ENCODE peak calls at places on chromosomes 11 and 22, in ten cellular contexts. One of them, this sample, is unnamed.
A peak's percentile ranks its signal among the peaks of the same experiment; 100 is the strongest.

GRCh38 chr11:27718346-27718852 is 18.1 kb upstream of the BDNF start:
- DNase-seq in psoas muscle: no peak
- DNase-seq in AG10803: peak; percentile 99
- DNase-seq in osteocyte: peak; percentile 89
- DNase-seq in Caco-2: peak; percentile 72
- DNase-seq in lower lobe of right lung: no peak
- DNase-seq in PC-3: peak; percentile 79
- DNase-seq in PC-9: peak; percentile 55
- DNase-seq in GM13977: no peak
- DNase-seq in foreskin keratinocyte: no peak
- DNase-seq in this sample: no peak

GRCh38 chr11:8261921-8262551 is 1.6 kb downstream of the LMO1 start:
- DNase-seq in psoas muscle: no peak
- DNase-seq in AG10803: no peak
- DNase-seq in osteocyte: no peak
- DNase-seq in Caco-2: peak; percentile 34
- DNase-seq in lower lobe of right lung: peak; percentile 28
- DNase-seq in PC-3: no peak
- DNase-seq in PC-9: no peak
- DNase-seq in GM13977: no peak
- DNase-seq in foreskin keratinocyte: no peak
- DNase-seq in this sample: peak; percentile 62

GRCh38 chr11:71246559-71246958 is 5.8 kb downstream of the SHANK2 start:
- DNase-seq in psoas muscle: no peak
- DNase-seq in AG10803: no peak
- DNase-seq in osteocyte: no peak
- DNase-seq in Caco-2: peak; percentile 28
- DNase-seq in lower lobe of right lung: no peak
- DNase-seq in PC-3: no peak
- DNase-seq in PC-9: no peak
- DNase-seq in GM13977: no peak
- DNase-seq in foreskin keratinocyte: no peak
- DNase-seq in this sample: no peak

GRCh38 chr11:19577849-19578619 is 134.6 kb upstream of the NAV2 start:
- DNase-seq in psoas muscle: peak; percentile 33
- DNase-seq in AG10803: peak; percentile 74
- DNase-seq in osteocyte: no peak
- DNase-seq in Caco-2: no peak
- DNase-seq in lower lobe of right lung: no peak
- DNase-seq in PC-3: peak; percentile 62
- DNase-seq in PC-9: no peak
- DNase-seq in GM13977: no peak
- DNase-seq in foreskin keratinocyte: no peak
- DNase-seq in this sample: no peak

GRCh38 chr11:14578551-14578956 is 58.4 kb upstream of the PSMA1 start:
- DNase-seq in psoas muscle: no peak
- DNase-seq in AG10803: peak; percentile 15
- DNase-seq in osteocyte: no peak
- DNase-seq in Caco-2: no peak
- DNase-seq in lower lobe of right lung: no peak
- DNase-seq in PC-3: peak; percentile 22
- DNase-seq in PC-9: no peak
- DNase-seq in GM13977: no peak
- DNase-seq in foreskin keratinocyte: peak; percentile 21
- DNase-seq in this sample: no peak

GRCh38 chr11:63508009-63508408 is 2.1 kb downstream of the LGALS12 start:
- DNase-seq in psoas muscle: peak; percentile 37
- DNase-seq in AG10803: no peak
- DNase-seq in osteocyte: no peak
- DNase-seq in Caco-2: peak; percentile 77
- DNase-seq in lower lobe of right lung: no peak
- DNase-seq in PC-3: peak; percentile 51
- DNase-seq in PC-9: peak; percentile 44
- DNase-seq in GM13977: no peak
- DNase-seq in foreskin keratinocyte: no peak
- DNase-seq in this sample: no peak

GRCh38 chr22:46509416-46510089 is 27.9 kb downstream of the CELSR1 start:
- DNase-seq in psoas muscle: no peak
- DNase-seq in AG10803: no peak
- DNase-seq in osteocyte: no peak
- DNase-seq in Caco-2: no peak
- DNase-seq in lower lobe of right lung: no peak
- DNase-seq in PC-3: no peak
- DNase-seq in PC-9: no peak
- DNase-seq in GM13977: no peak
- DNase-seq in foreskin keratinocyte: no peak
- DNase-seq in this sample: no peak

GRCh38 chr11:124172599-124172998 is 10.5 kb upstream of the OR10D3 start:
- DNase-seq in psoas muscle: no peak
- DNase-seq in AG10803: no peak
- DNase-seq in osteocyte: no peak
- DNase-seq in Caco-2: no peak
- DNase-seq in lower lobe of right lung: no peak
- DNase-seq in PC-3: no peak
- DNase-seq in PC-9: no peak
- DNase-seq in GM13977: no peak
- DNase-seq in foreskin keratinocyte: no peak
- DNase-seq in this sample: no peak

GRCh38 chr22:32177221-32177765 is 18.2 kb upstream of the C22orf42 start:
- DNase-seq in psoas muscle: no peak
- DNase-seq in AG10803: no peak
- DNase-seq in osteocyte: peak; percentile 54
- DNase-seq in Caco-2: no peak
- DNase-seq in lower lobe of right lung: no peak
- DNase-seq in PC-3: peak; percentile 1
- DNase-seq in PC-9: no peak
- DNase-seq in GM13977: no peak
- DNase-seq in foreskin keratinocyte: no peak
- DNase-seq in this sample: no peak

GRCh38 chr22:32181043-32181442 is 21.9 kb upstream of the C22orf42 start:
- DNase-seq in psoas muscle: no peak
- DNase-seq in AG10803: no peak
- DNase-seq in osteocyte: no peak
- DNase-seq in Caco-2: no peak
- DNase-seq in lower lobe of right lung: no peak
- DNase-seq in PC-3: no peak
- DNase-seq in PC-9: no peak
- DNase-seq in GM13977: no peak
- DNase-seq in foreskin keratinocyte: no peak
- DNase-seq in this sample: no peak

GRCh38 chr22:32175751-32176644 is 16.9 kb upstream of the C22orf42 start:
- DNase-seq in psoas muscle: no peak
- DNase-seq in AG10803: no peak
- DNase-seq in osteocyte: peak; percentile 84
- DNase-seq in Caco-2: no peak
- DNase-seq in lower lobe of right lung: no peak
- DNase-seq in PC-3: no peak
- DNase-seq in PC-9: no peak
- DNase-seq in GM13977: no peak
- DNase-seq in foreskin keratinocyte: no peak
- DNase-seq in this sample: no peak
- TF ChIP-seq CTCF in psoas muscle: no peak
- TF ChIP-seq CTCF in AG10803: no peak
- TF ChIP-seq CTCF in osteocyte: no peak
- TF ChIP-seq CTCF in Caco-2: no peak
- TF ChIP-seq CTCF in lower lobe of right lung: no peak
- TF ChIP-seq CTCF in PC-3: no peak
- TF ChIP-seq CTCF in PC-9: no peak
- TF ChIP-seq CTCF in GM13977: no peak
- TF ChIP-seq CTCF in foreskin keratinocyte: no peak
- TF ChIP-seq CTCF in this sample: no peak

GRCh38 chr11:103281301-103281700 is 172.1 kb downstream of the DYNC2H1 start:
- DNase-seq in psoas muscle: no peak
- DNase-seq in AG10803: peak; percentile 25
- DNase-seq in osteocyte: no peak
- DNase-seq in Caco-2: no peak
- DNase-seq in lower lobe of right lung: no peak
- DNase-seq in PC-3: peak; percentile 54
- DNase-seq in PC-9: no peak
- DNase-seq in GM13977: no peak
- DNase-seq in foreskin keratinocyte: peak; percentile 26
- DNase-seq in this sample: no peak

GRCh38 chr11:103284260-103284659 is 175.0 kb downstream of the DYNC2H1 start:
- DNase-seq in psoas muscle: no peak
- DNase-seq in AG10803: no peak
- DNase-seq in osteocyte: no peak
- DNase-seq in Caco-2: no peak
- DNase-seq in lower lobe of right lung: no peak
- DNase-seq in PC-3: no peak
- DNase-seq in PC-9: no peak
- DNase-seq in GM13977: no peak
- DNase-seq in foreskin keratinocyte: no peak
- DNase-seq in this sample: no peak

GRCh38 chr11:103274025-103274424 is 164.8 kb downstream of the DYNC2H1 start:
- DNase-seq in psoas muscle: no peak
- DNase-seq in AG10803: no peak
- DNase-seq in osteocyte: no peak
- DNase-seq in Caco-2: no peak
- DNase-seq in lower lobe of right lung: no peak
- DNase-seq in PC-3: peak; percentile 51
- DNase-seq in PC-9: no peak
- DNase-seq in GM13977: no peak
- DNase-seq in foreskin keratinocyte: no peak
- DNase-seq in this sample: no peak

GRCh38 chr11:103279821-103280220 is 170.6 kb downstream of the DYNC2H1 start:
- DNase-seq in psoas muscle: no peak
- DNase-seq in AG10803: no peak
- DNase-seq in osteocyte: no peak
- DNase-seq in Caco-2: no peak
- DNase-seq in lower lobe of right lung: no peak
- DNase-seq in PC-3: peak; percentile 63
- DNase-seq in PC-9: no peak
- DNase-seq in GM13977: no peak
- DNase-seq in foreskin keratinocyte: peak; percentile 36
- DNase-seq in this sample: no peak
- TF ChIP-seq CTCF in psoas muscle: no peak
- TF ChIP-seq CTCF in AG10803: no peak
- TF ChIP-seq CTCF in osteocyte: no peak
- TF ChIP-seq CTCF in Caco-2: no peak
- TF ChIP-seq CTCF in lower lobe of right lung: no peak
- TF ChIP-seq CTCF in PC-3: no peak
- TF ChIP-seq CTCF in PC-9: no peak
- TF ChIP-seq CTCF in GM13977: no peak
- TF ChIP-seq CTCF in foreskin keratinocyte: no peak
- TF ChIP-seq CTCF in this sample: no peak

GRCh38 chr11:65888163-65888814 is at the start of gene FIBP:
- DNase-seq in psoas muscle: peak; percentile 98
- DNase-seq in AG10803: peak; percentile 97
- DNase-seq in osteocyte: peak; percentile 99
- DNase-seq in Caco-2: peak; percentile 98
- DNase-seq in lower lobe of right lung: peak; percentile 98
- DNase-seq in PC-3: peak; percentile 98
- DNase-seq in PC-9: peak; percentile 97
- DNase-seq in GM13977: peak; percentile 97
- DNase-seq in foreskin keratinocyte: peak; percentile 84
- DNase-seq in this sample: peak; percentile 97

GRCh38 chr11:65894034-65894591 is 3.6 kb downstream of the CCDC85B start:
- DNase-seq in psoas muscle: no peak
- DNase-seq in AG10803: no peak
- DNase-seq in osteocyte: no peak
- DNase-seq in Caco-2: no peak
- DNase-seq in lower lobe of right lung: peak; percentile 77
- DNase-seq in PC-3: peak; percentile 37
- DNase-seq in PC-9: no peak
- DNase-seq in GM13977: no peak
- DNase-seq in foreskin keratinocyte: no peak
- DNase-seq in this sample: no peak

GRCh38 chr11:65890324-65891179 is at the start of gene CCDC85B:
- DNase-seq in psoas muscle: peak; percentile 99
- DNase-seq in AG10803: peak; percentile 96
- DNase-seq in osteocyte: peak; percentile 98
- DNase-seq in Caco-2: peak; percentile 96
- DNase-seq in lower lobe of right lung: peak; percentile 99
- DNase-seq in PC-3: peak; percentile 99
- DNase-seq in PC-9: peak; percentile 99
- DNase-seq in GM13977: peak; percentile 98
- DNase-seq in foreskin keratinocyte: peak; percentile 80
- DNase-seq in this sample: peak; percentile 97

GRCh38 chr11:65892661-65893317 is 2.3 kb downstream of the CCDC85B start:
- DNase-seq in psoas muscle: no peak
- DNase-seq in AG10803: no peak
- DNase-seq in osteocyte: no peak
- DNase-seq in Caco-2: no peak
- DNase-seq in lower lobe of right lung: peak; percentile 38
- DNase-seq in PC-3: peak; percentile 47
- DNase-seq in PC-9: no peak
- DNase-seq in GM13977: no peak
- DNase-seq in foreskin keratinocyte: no peak
- DNase-seq in this sample: no peak

DNA sequence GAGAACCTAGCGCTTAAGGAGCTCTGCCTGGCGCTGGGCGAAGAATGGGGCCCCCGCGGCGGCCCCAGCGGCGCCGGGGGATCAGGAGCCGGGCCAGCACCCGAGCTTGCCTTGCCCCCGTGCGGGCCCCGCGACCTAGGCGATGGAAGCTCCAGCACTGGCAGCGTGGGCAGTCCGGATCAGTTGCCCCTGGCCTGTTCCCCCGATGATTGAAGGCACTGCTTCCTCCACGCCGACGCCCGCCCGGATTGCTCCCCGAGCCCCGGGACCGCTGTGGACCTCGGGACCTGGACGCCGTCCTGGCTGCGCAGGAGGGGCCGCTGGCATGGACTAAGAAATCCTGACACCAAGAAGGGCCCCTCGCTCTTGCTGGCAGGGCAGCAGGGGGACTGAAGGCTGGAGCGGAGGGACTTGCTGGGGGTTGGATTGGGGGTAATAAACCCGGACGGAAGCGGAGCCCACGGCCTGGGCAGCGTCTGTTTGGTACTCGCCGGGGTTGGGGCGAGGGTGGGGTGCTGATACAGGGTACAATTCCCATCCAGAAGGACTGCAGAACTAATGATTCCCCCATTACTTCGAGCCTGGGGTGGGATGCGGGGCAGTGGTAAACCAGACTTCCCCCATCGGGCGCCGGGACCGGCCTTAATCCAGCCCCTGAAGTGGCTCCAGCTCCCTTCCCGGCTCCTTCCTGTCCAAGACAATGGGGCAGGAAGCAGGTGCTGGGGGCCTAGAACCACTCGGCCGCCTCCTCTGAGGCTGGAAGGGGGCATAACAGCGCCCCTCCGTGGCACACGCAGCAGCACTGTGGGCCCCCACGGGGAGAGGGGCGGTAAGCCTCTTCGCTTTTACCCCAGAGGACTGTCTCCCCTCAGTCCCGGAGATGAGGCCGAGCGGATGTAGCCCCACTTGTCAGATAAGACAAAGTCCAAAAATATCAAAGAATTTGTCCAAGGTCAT is 985 bp downstream of the CCDC85B start:
- DNase-seq in psoas muscle: no peak
- DNase-seq in AG10803: no peak
- DNase-seq in osteocyte: peak; percentile 87
- DNase-seq in Caco-2: no peak
- DNase-seq in lower lobe of right lung: peak; percentile 62
- DNase-seq in PC-3: peak; percentile 95
- DNase-seq in PC-9: peak; percentile 58
- DNase-seq in GM13977: peak; percentile 58
- DNase-seq in foreskin keratinocyte: no peak
- DNase-seq in this sample: no peak
- TF ChIP-seq CTCF in psoas muscle: peak; percentile 11
- TF ChIP-seq CTCF in AG10803: peak; percentile 31
- TF ChIP-seq CTCF in osteocyte: peak; percentile 35
- TF ChIP-seq CTCF in Caco-2: no peak
- TF ChIP-seq CTCF in lower lobe of right lung: peak; percentile 45
- TF ChIP-seq CTCF in PC-3: peak; percentile 68
- TF ChIP-seq CTCF in PC-9: peak; percentile 35
- TF ChIP-seq CTCF in GM13977: peak; percentile 72
- TF ChIP-seq CTCF in foreskin keratinocyte: no peak
- TF ChIP-seq CTCF in this sample: peak; percentile 9

DNA sequence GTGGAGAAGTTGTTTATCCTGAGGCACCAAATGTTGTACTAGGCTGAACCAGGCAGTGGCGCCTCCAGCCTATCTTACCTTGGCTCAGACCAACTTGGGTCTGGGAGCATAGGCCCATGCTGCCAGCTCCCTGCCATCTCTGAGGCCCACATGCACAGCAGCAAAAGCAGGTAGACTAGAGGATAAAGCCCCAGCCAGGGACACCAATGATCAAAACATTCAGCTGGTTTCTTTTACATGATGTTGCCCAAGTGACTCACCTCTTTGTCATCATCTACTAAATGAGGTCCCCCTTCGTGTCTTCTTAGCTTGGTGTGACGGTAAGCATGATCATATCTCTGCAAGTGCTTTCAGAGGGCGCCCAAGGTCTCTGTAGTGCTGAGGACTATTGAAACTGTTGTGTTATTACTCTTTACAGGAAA is 112.1 kb upstream of the DRD2 start:
- DNase-seq in psoas muscle: no peak
- DNase-seq in AG10803: peak; percentile 16
- DNase-seq in osteocyte: no peak
- DNase-seq in Caco-2: no peak
- DNase-seq in lower lobe of right lung: no peak
- DNase-seq in PC-3: peak; percentile 89
- DNase-seq in PC-9: no peak
- DNase-seq in GM13977: peak; percentile 34
- DNase-seq in foreskin keratinocyte: no peak
- DNase-seq in this sample: no peak
- TF ChIP-seq CTCF in psoas muscle: no peak
- TF ChIP-seq CTCF in AG10803: no peak
- TF ChIP-seq CTCF in osteocyte: no peak
- TF ChIP-seq CTCF in Caco-2: no peak
- TF ChIP-seq CTCF in lower lobe of right lung: no peak
- TF ChIP-seq CTCF in PC-3: peak; percentile 9
- TF ChIP-seq CTCF in PC-9: no peak
- TF ChIP-seq CTCF in GM13977: peak; percentile 10
- TF ChIP-seq CTCF in foreskin keratinocyte: no peak
- TF ChIP-seq CTCF in this sample: no peak

This sample was measured in type B pancreatic cell.